ENCODE peak calls at places on chromosomes 6 and 20, in six cellular contexts. R is stimulated activated CD4-positive, alpha-beta T cell treated with anti-CD3 and anti-CD28 coated beads, Interleukin-15, amount 100 ng/mL, for 1 hour; J is GM23248; Q is NCI-H446 treated with DMSO at 0.1 percent for 48 hours; G is NCI-H460; X is SW 1271. F is an unnamed sample.
A peak's percentile ranks its signal among the peaks of the same experiment; 100 is the strongest.

GRCh38 chr20:46588532-46589509 is 38.4 kb upstream of the OCSTAMP start:
- DNase-seq in R (no peak), J (no peak), Q (no peak), G (no peak), X (no peak), F (no peak)

GRCh38 chr6:143419526-143419925 is 31.0 kb downstream of the ADAT2 start:
- DNase-seq in R (no peak), J (no peak), Q (no peak), G (no peak), X (no peak), F (no peak)

GRCh38 chr6:131107166-131107565 is 28.1 kb upstream of the AKAP7 start:
- DNase-seq in R (no peak), J (peak; percentile 60), Q (no peak), G (no peak), X (no peak), F (no peak)

GRCh38 chr6:25959890-25960531 is 2.6 kb upstream of the TRIM38 start:
- DNase-seq in R (no peak), J (peak; percentile 59), Q (no peak), G (no peak), X (no peak), F (no peak)

GRCh38 chr6:27250277-27250954 is 2.9 kb downstream of the PRSS16 start:
- DNase-seq in R (no peak), J (no peak), Q (no peak), G (no peak), X (no peak), F (no peak)

GRCh38 chr6:45640081-45640491 is 262.4 kb upstream of the SUPT3H start:
- DNase-seq in R (no peak), J (peak; percentile 57), Q (no peak), G (no peak), X (no peak), F (no peak)

GRCh38 chr6:76771076-76771634 is 692.1 kb downstream of the HTR1B start:
- DNase-seq in R (no peak), J (no peak), Q (no peak), G (no peak), X (no peak), F (no peak)

GRCh38 chr6:106591111-106591825 is 38.0 kb downstream of the RTN4IP1 start:
- DNase-seq in R (no peak), J (peak; percentile 89), Q (no peak), G (no peak), X (no peak), F (no peak)

GRCh38 chr6:148445116-148445515 is 102.5 kb downstream of the SASH1 start:
- DNase-seq in R (no peak), J (no peak), Q (no peak), G (no peak), X (no peak), F (no peak)

GRCh38 chr6:33697845-33698244 is 13.7 kb downstream of the UQCC2 start:
- DNase-seq in R (no peak), J (no peak), Q (no peak), G (no peak), X (no peak), F (no peak)

GRCh38 chr6:49582529-49582928 is 32.1 kb downstream of the C6orf141 start:
- DNase-seq in R (no peak), J (no peak), Q (no peak), G (no peak), X (no peak), F (no peak)

GRCh38 chr6:160088069-160088773 is 33.4 kb upstream of the SLC22A1 start:
- DNase-seq in R (no peak), J (peak; percentile 96), Q (no peak), G (peak; percentile 33), X (no peak), F (no peak)

GRCh38 chr6:157714153-157714490 is 108.9 kb upstream of the SNX9 start:
- DNase-seq in R (no peak), J (peak; percentile 84), Q (no peak), G (no peak), X (no peak), F (no peak)

GRCh38 chr20:7971536-7972285 is 31.5 kb upstream of the HAO1 start:
- DNase-seq in R (no peak), J (peak; percentile 47), Q (peak; percentile 61), G (no peak), X (no peak), F (no peak)

GRCh38 chr20:58715709-58716475 is 23.3 kb downstream of the NPEPL1 start:
- DNase-seq in R (no peak), J (no peak), Q (no peak), G (no peak), X (no peak), F (no peak)

GRCh38 chr20:63519765-63520593 is 586 bp upstream of the PPDPF start:
- DNase-seq in R (peak; percentile 45), J (peak; percentile 74), Q (no peak), G (no peak), X (no peak), F (peak; percentile 45)

GRCh38 chr6:48135352-48136084 is 24.5 kb upstream of the PTCHD4 start:
- DNase-seq in R (no peak), J (peak; percentile 62), Q (no peak), G (no peak), X (no peak), F (no peak)

GRCh38 chr20:51350941-51351631 is 191.4 kb downstream of the NFATC2 start:
- DNase-seq in R (no peak), J (peak; percentile 88), Q (no peak), G (no peak), X (no peak), F (no peak)

GRCh38 chr6:57173886-57174510 is 1.9 kb downstream of the BAG2 start:
- DNase-seq in R (no peak), J (peak; percentile 84), Q (peak; percentile 23), G (peak; percentile 49), X (no peak), F (no peak)

GRCh38 chr20:57659131-57659788 is 39.0 kb upstream of the ZBP1 start:
- DNase-seq in R (no peak), J (no peak), Q (no peak), G (no peak), X (no peak), F (no peak)

GRCh38 chr6:53432318-53433161 is 83.8 kb upstream of the ELOVL5 start:
- DNase-seq in R (no peak), J (peak; percentile 83), Q (no peak), G (no peak), X (no peak), F (no peak)

GRCh38 chr6:7228662-7229375 is 84.2 kb downstream of the SSR1 start:
- DNase-seq in R (no peak), J (no peak), Q (no peak), G (no peak), X (no peak), F (no peak)

GRCh38 chr6:24252215-24252614 is 105.6 kb downstream of the DCDC2 start:
- DNase-seq in R (no peak), J (no peak), Q (no peak), G (no peak), X (no peak), F (no peak)

GRCh38 chr6:169398342-169399105 is 144.9 kb upstream of the THBS2 start:
- DNase-seq in R (no peak), J (peak; percentile 65), Q (no peak), G (no peak), X (no peak), F (no peak)

GRCh38 chr6:170405311-170405975 is 98.9 kb downstream of the FAM120B start:
- DNase-seq in R (no peak), J (peak; percentile 96), Q (no peak), G (no peak), X (no peak), F (no peak)

F was measured in GDM1.